ENCODE peak calls at places on chromosomes 2 and 18, in six cellular contexts. One of them, this sample, is unnamed.

GRCh38 chr2:21381421-21381820 is 257.7 kb downstream of the TDRD15 start:
- DNase-seq in A549: no peak
- DNase-seq in endothelial cell of umbilical vein: no peak
- DNase-seq in HepG2: no peak
- DNase-seq in GM12878: no peak
- DNase-seq in K562: no peak
- DNase-seq in this sample: no peak

GRCh38 chr2:234483568-234484251 is 13.2 kb downstream of the ARL4C start:
- DNase-seq in A549: no peak
- DNase-seq in endothelial cell of umbilical vein: no peak
- DNase-seq in HepG2: no peak
- DNase-seq in GM12878: peak
- DNase-seq in K562: no peak
- DNase-seq in this sample: peak

GRCh38 chr2:196170202-196170680 is 1.1 kb downstream of the STK17B start:
- DNase-seq in A549: peak
- DNase-seq in endothelial cell of umbilical vein: peak
- DNase-seq in HepG2: peak
- DNase-seq in GM12878: no peak
- DNase-seq in K562: peak
- DNase-seq in this sample: peak

GRCh38 chr2:209579236-209579749 is 155.4 kb downstream of the MAP2 start:
- DNase-seq in A549: no peak
- DNase-seq in endothelial cell of umbilical vein: peak
- DNase-seq in HepG2: no peak
- DNase-seq in GM12878: no peak
- DNase-seq in K562: no peak
- DNase-seq in this sample: peak

GRCh38 chr2:147345246-147345645 is 499.6 kb upstream of the ACVR2A start:
- DNase-seq in A549: no peak
- DNase-seq in endothelial cell of umbilical vein: no peak
- DNase-seq in HepG2: no peak
- DNase-seq in GM12878: no peak
- DNase-seq in K562: no peak
- DNase-seq in this sample: no peak

GRCh38 chr2:7732497-7732896 is 815.3 kb downstream of the RNF144A start:
- DNase-seq in A549: no peak
- DNase-seq in endothelial cell of umbilical vein: no peak
- DNase-seq in HepG2: no peak
- DNase-seq in GM12878: no peak
- DNase-seq in K562: no peak
- DNase-seq in this sample: no peak

GRCh38 chr2:195535911-195536522 is 121.0 kb upstream of the SLC39A10 start:
- DNase-seq in A549: no peak
- DNase-seq in endothelial cell of umbilical vein: no peak
- DNase-seq in HepG2: no peak
- DNase-seq in GM12878: peak
- DNase-seq in K562: no peak
- DNase-seq in this sample: peak

GRCh38 chr18:67290421-67290820 is 226.1 kb downstream of the DSEL start:
- DNase-seq in A549: no peak
- DNase-seq in endothelial cell of umbilical vein: no peak
- DNase-seq in HepG2: no peak
- DNase-seq in GM12878: no peak
- DNase-seq in K562: no peak
- DNase-seq in this sample: no peak

GRCh38 chr18:10230072-10230471 is 224.4 kb upstream of the APCDD1 start:
- DNase-seq in A549: no peak
- DNase-seq in endothelial cell of umbilical vein: peak
- DNase-seq in HepG2: peak
- DNase-seq in GM12878: no peak
- DNase-seq in K562: peak
- DNase-seq in this sample: peak

GRCh38 chr2:44290271-44290670 is 15.0 kb downstream of the SLC3A1 start:
- DNase-seq in A549: no peak
- DNase-seq in endothelial cell of umbilical vein: no peak
- DNase-seq in HepG2: no peak
- DNase-seq in GM12878: no peak
- DNase-seq in K562: no peak
- DNase-seq in this sample: no peak

GRCh38 chr2:158011055-158011771 is 90.5 kb upstream of the UPP2 start:
- DNase-seq in A549: no peak
- DNase-seq in endothelial cell of umbilical vein: peak
- DNase-seq in HepG2: no peak
- DNase-seq in GM12878: no peak
- DNase-seq in K562: peak
- DNase-seq in this sample: no peak

GRCh38 chr18:44927127-44927849 is 246.6 kb downstream of the SETBP1 start:
- DNase-seq in A549: no peak
- DNase-seq in endothelial cell of umbilical vein: no peak
- DNase-seq in HepG2: no peak
- DNase-seq in GM12878: no peak
- DNase-seq in K562: no peak
- DNase-seq in this sample: no peak

GRCh38 chr2:128786800-128787478 is 468.3 kb upstream of the HS6ST1 start:
- DNase-seq in A549: no peak
- DNase-seq in endothelial cell of umbilical vein: no peak
- DNase-seq in HepG2: no peak
- DNase-seq in GM12878: no peak
- DNase-seq in K562: no peak
- DNase-seq in this sample: no peak

DNA sequence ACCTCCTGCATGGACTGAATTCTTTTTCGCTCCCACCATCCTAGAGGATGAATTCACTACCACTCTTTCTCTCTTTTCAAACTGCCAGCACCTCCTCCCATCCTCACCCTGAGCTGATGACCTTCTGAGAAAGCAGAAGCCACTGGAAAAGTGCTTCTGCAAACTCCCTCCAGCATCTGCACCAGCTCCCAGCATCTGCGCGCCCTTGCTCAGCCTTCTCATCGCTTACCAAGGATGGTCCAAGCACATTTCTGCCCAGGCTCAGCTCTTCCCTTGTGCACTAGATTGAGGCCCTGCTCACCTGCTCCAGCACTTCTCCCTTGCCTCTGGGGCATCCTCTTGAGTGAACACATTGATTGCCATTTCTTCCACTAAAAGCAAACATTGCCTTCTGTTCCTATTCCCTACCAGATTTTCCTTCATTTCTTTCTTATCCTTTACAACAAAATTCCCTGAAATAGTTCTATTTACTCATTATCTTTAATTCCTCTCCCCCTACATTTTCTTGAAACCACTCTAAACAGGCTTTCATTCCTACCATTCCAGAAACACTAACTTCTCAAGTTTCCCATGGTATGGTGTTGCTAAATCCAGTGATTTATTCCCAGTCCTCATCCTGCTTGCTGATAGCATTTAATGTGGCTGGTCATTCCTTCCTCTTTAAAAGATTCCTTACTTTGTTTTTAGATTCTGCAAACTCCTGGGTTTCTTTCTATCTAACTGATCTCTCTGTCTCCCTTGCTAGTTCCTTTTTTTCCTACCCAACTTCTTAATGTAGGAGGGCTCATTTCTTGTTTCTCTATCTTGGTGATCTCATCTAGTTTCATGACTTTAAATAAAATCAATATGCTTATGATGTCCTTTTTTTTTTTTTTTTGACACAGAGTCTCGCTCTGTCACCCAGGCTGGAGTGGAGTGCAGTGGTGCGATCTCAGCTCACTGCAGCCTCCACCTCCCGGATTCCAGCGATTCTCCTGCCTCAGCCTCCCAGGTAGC is 42.5 kb upstream of the IL1RL1 start:
- DNase-seq in A549: no peak
- DNase-seq in endothelial cell of umbilical vein: no peak
- DNase-seq in HepG2: no peak
- DNase-seq in GM12878: no peak
- DNase-seq in K562: no peak
- DNase-seq in this sample: no peak
- TF ChIP-seq MYC in A549: no peak
- TF ChIP-seq MYC in endothelial cell of umbilical vein: no peak
- TF ChIP-seq MYC in HepG2: no peak
- TF ChIP-seq MYC in GM12878: no peak
- TF ChIP-seq MYC in K562: no peak
- TF ChIP-seq MYC in this sample: no peak

DNA sequence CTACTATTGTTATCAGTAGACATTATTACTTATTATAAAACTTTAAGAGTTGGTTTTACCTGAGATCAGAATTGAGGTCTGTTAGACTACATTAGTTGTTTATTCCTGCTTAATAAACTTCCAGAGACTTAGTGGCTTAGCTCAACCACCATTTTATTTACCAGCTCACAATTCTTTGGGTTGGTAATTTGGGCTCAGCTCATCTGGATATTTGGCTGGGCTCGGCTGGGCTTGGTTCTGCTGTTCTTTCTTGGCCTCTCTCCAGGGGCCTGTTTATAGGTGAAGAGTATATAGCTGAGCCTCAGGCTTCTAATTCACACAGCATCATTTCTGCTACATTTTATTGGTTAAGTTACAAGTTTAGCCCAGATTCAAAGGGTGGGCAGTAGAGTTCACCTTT is 67.9 kb downstream of the CCDC138 start:
- DNase-seq in A549: no peak
- DNase-seq in endothelial cell of umbilical vein: no peak
- DNase-seq in HepG2: no peak
- DNase-seq in GM12878: no peak
- DNase-seq in K562: no peak
- DNase-seq in this sample: no peak
- TF ChIP-seq CTCF in A549: no peak
- TF ChIP-seq CTCF in endothelial cell of umbilical vein: no peak
- TF ChIP-seq CTCF in HepG2: no peak
- TF ChIP-seq CTCF in GM12878: no peak
- TF ChIP-seq CTCF in K562: no peak
- TF ChIP-seq CTCF in this sample: no peak

GRCh38 chr2:84905181-84906107 is at the start of gene TMSB10:
- DNase-seq in A549: peak
- DNase-seq in endothelial cell of umbilical vein: peak
- DNase-seq in HepG2: peak
- DNase-seq in GM12878: no peak
- DNase-seq in K562: peak
- DNase-seq in this sample: peak
- TF ChIP-seq POLR2A in A549: peak
- TF ChIP-seq POLR2A in endothelial cell of umbilical vein: peak
- TF ChIP-seq POLR2A in HepG2: peak
- TF ChIP-seq POLR2A in GM12878: peak
- TF ChIP-seq POLR2A in K562: peak
- TF ChIP-seq POLR2A in this sample: peak

DNA sequence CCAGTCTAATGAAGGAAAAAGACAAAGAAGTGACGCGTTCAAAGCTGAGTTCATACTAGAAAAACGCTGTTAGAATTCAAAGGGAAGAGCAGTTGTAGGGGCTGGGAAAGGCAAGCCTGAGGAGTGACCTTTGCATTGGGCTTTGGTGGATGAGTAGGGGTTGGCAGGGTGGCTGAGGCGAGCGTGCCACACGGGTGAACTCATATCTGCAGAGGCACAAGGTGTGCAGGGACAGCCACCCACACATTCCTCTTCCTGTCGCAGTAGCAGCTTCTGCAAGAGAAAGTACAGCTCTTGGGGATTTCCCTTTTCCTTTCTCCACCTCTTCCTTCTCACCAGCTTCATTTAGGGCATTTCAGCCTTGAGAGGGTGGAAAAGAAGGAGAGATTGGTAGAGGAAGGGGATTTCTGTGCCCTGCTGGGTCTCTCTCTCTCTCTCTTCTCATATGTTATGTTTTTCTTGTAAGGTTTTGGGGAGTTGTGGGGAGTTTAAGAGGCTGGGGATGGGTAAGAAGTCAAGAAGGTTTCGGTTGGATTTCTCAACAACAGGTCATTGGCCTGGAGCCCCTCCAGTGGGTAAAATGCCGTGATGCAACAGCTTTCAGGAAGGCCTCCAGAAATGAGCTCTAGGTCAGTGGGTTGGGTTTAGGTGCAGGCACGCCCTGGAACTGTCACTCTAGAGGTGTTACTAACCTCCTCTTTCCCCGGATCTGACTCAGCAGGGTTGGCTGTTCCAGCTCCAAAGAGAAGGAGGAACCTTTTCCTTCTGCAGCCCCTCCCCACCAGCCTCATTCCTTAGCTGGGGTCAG is 40.1 kb downstream of the ODC1 start:
- DNase-seq in A549: peak
- DNase-seq in endothelial cell of umbilical vein: peak
- DNase-seq in HepG2: peak
- DNase-seq in GM12878: peak
- DNase-seq in K562: peak
- DNase-seq in this sample: peak
- TF ChIP-seq MYC in A549: no peak
- TF ChIP-seq MYC in endothelial cell of umbilical vein: no peak
- TF ChIP-seq MYC in HepG2: no peak
- TF ChIP-seq MYC in GM12878: no peak
- TF ChIP-seq MYC in K562: peak
- TF ChIP-seq MYC in this sample: peak

DNA sequence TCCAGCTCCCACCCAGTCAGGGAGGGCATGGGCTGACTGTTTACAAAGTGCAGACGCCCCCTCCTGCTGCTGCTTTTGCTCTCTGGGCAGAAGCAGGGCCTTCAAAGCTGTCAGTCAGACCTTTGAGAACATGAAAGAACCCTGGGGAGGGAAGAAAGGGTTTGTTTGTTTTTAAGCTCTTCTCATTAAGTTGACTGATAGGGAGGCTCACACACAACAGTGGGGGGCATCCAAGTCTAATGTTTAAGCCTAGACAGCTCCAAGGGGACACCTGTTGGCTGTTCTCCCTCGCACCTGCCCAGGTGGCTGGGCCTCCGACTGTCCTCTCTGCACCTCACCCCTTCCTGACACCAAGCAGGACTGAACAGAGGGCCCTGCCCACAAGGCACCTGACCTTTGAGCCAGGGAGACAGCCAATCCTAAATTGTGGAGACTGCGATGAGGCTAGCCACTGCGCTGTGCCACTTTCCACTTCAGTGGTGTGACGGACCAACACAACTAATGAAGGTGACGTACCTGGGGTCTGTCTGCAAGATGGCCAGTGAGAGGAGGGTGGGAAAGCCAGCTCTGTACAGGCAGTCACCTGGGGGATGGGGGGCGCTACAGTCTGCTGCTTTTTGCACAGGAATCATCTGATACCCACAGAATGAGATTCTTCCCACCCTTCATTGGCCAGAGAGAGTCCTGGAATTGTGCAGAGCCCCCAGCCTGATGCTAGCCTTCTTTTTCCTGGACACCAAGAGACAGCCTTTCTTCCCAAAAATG is 16.3 kb downstream of the ST6GAL2 start:
- DNase-seq in A549: no peak
- DNase-seq in endothelial cell of umbilical vein: no peak
- DNase-seq in HepG2: no peak
- DNase-seq in GM12878: no peak
- DNase-seq in K562: no peak
- DNase-seq in this sample: no peak
- TF ChIP-seq CTCF in A549: no peak
- TF ChIP-seq CTCF in endothelial cell of umbilical vein: no peak
- TF ChIP-seq CTCF in HepG2: no peak
- TF ChIP-seq CTCF in GM12878: no peak
- TF ChIP-seq CTCF in K562: no peak
- TF ChIP-seq CTCF in this sample: no peak